ENCODE peak calls at places on chromosomes 12 and 14, in four cellular contexts. I is CD4-positive, CD25-positive, alpha-beta regulatory T cell; N is heart left ventricle; Q is PC-3. A is an unnamed sample.

GRCh38 chr12:9071976-9072375 is 43.7 kb downstream of the A2M start:
- DNase-seq in I (no peak), N (no peak), Q (no peak), A (no peak)

GRCh38 chr12:71353607-71354006 is 86.0 kb upstream of the LGR5 start:
- DNase-seq in I (no peak), N (no peak), Q (no peak), A (no peak)

GRCh38 chr14:55373784-55374725 is 37.6 kb downstream of the ATG14 start:
- DNase-seq in Q (peak; percentile 90), I (peak; percentile 27), N (no peak), A (no peak)

GRCh38 chr12:67482751-67483661 is 165.5 kb upstream of the DYRK2 start:
- DNase-seq in Q (peak; percentile 70), I (peak; percentile 77), N (peak; percentile 79), A (peak; percentile 54)

GRCh38 chr12:7096006-7096903 is 4.0 kb upstream of the C1R start:
- DNase-seq in N (no peak), I (no peak), Q (no peak), A (no peak)

GRCh38 chr14:80862983-80863382 is 78.6 kb downstream of the CEP128 start:
- DNase-seq in I (no peak), N (no peak), Q (peak; percentile 36), A (no peak)

GRCh38 chr12:58877243-58877743 is 43.0 kb downstream of the LRIG3 start:
- DNase-seq in Q (peak; percentile 99), N (no peak), I (no peak), A (peak; percentile 22)

GRCh38 chr12:73072214-73072613 is 800.0 kb downstream of the TRHDE start:
- DNase-seq in N (no peak), Q (no peak), I (no peak), A (no peak)

GRCh38 chr14:100554082-100554677 is 33.0 kb downstream of the BEGAIN start:
- DNase-seq in Q (no peak), N (peak; percentile 64), I (no peak), A (peak; percentile 74)

GRCh38 chr12:44551631-44552030 is 324.5 kb downstream of the NELL2 start:
- DNase-seq in Q (no peak), I (no peak), N (no peak), A (no peak)

GRCh38 chr14:100438678-100439592 is 115.8 kb downstream of the SLC25A47 start:
- DNase-seq in N (no peak), I (no peak), Q (peak; percentile 96), A (peak; percentile 90)

GRCh38 chr14:101175731-101176534 is 272.4 kb upstream of the RTL1 start:
- DNase-seq in I (no peak), Q (no peak), N (no peak), A (no peak)

GRCh38 chr14:49456589-49456988 is 129.6 kb downstream of the RPS29 start:
- DNase-seq in I (no peak), Q (no peak), N (no peak), A (no peak)
- H3K4me1 ChIP-seq in I (no peaks in the 10 kb centered on the region), Q (no peaks in the 10 kb centered on the region), N (no peaks in the 10 kb centered on the region), A (no peaks in the 10 kb centered on the region)

DNA sequence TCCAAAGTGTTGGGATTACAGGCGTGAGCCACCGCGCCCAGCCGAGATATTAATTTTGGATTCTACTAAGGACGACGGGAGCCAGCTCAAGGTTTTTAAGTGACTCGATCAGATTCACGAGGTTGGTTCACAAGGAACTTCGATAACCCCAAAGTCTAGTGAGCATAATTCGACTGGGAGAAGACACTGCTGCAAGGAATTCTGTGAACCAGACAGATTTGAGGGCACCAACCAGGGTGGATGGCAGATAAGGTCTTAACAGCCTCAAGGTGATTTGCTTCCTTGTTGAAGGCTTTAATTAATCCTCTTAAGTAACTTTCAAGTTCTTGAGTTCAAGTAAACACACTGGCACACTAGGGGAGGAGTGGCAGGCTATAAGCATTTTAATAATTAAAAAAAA is 1.1 kb upstream of the KLHDC2 start:
- DNase-seq in I (no peak), Q (no peak), N (no peak), A (no peak)
- H3K4me3 ChIP-seq in I (peak overlapping the region; percentile 89), Q (peak overlapping the region; percentile 94), N (peak overlapping the region; percentile 97), A (no peak overlapping the region)

GRCh38 chr12:52190860-52191729 is 719 bp downstream of the KRT80 start:
- DNase-seq in I (no peak), Q (peak; percentile 51), N (no peak), A (no peak)

GRCh38 chr12:52188658-52189057 is 3.2 kb downstream of the KRT80 start:
- DNase-seq in I (no peak), Q (no peak), N (no peak), A (no peak)

GRCh38 chr12:52187206-52187605 is 4.6 kb downstream of the KRT80 start:
- DNase-seq in Q (no peak), I (no peak), N (no peak), A (no peak)

GRCh38 chr12:52187640-52188039 is 4.2 kb downstream of the KRT80 start:
- DNase-seq in I (no peak), Q (no peak), N (no peak), A (no peak)

DNA sequence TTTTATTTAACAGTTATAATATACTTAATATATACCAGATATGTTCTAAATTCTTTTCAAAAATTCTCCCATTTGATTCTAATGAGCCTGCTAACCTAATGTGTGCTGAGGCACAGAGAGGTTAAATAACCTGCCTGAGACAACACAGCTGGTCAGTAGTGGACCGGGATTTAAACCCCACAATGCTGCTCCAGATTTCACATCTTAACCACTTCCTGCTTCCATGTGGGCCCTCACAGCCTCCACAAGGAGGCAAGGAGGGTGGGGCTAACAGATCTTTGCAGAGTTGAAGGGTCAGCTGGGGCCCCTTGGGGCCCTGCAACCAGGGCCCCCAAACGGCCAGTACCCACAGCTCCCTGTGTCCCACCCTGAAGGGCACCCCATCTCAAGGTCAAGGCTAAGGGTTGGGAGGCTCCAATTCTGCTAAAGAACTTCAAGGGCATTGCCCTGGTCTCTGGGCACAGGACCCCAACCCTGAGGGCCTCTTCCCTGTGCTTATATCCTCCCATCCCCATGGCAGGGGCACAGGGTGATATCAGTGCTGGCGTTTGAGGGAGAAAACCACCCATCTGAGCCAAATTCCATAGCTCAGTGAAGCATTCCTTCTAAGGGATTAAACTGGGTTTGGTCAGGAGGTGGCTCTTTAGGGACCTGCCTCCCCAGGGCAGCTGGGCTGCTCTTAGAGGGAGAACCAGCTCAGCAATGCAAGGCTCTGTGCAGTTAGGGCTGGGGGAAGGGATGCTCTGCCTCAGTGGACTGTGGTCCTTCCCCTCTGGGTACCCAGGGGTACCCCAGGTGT is 2.2 kb downstream of the KRT80 start:
- DNase-seq in N (no peak), Q (peak; percentile 54), I (no peak), A (no peak)
- H3K4me1 ChIP-seq in N (peaks cover 33% of the 10 kb centered on the region), Q (peaks cover 98% of the 10 kb centered on the region), I (no peaks in the 10 kb centered on the region), A (no peaks in the 10 kb centered on the region)

DNA sequence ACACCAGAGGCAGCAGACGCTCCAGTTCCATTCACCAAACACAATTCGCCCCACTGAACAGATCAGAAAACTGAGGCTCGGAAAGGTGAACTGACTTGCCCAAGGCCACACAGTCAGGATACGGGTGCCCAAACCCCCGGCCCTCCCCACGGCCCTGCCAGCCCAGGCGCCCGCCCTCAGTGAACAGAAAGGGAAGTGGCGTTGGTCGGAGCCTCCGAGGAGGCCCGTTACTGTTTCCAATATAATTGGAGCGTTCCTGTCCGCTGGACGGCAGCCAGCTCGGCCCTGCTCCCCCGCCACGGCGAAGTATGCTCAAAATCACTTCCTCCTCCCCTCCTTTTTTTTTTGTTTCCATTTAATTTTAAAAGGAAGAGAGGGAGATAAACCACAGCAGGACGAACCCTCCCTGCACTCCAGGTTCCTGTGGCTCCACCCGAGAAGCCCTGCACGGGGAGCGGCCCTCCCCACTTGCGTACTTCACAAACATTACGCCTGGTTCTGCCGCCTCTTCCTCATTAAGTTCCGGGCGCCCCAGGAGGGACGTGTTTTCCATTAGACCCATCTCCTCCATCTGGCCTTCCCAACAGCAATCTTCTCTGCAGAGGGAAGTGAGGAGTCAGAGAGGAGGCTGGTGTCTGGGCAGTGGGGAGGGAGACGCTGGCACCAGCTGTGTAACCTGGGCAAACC is 61.1 kb downstream of the NCOR2 start:
- DNase-seq in I (no peak), Q (peak; percentile 15), N (peak; percentile 88), A (peak; percentile 77)
- H3K4me3 ChIP-seq in I (no peak overlapping the region), Q (no peak overlapping the region), N (peak overlapping the region; percentile 14), A (no peak overlapping the region)

GRCh38 chr12:131896811-131897270 is 2.4 kb downstream of the ULK1 start:
- DNase-seq in I (no peak), N (no peak), Q (no peak), A (no peak)

GRCh38 chr12:131897276-131897675 is 2.9 kb downstream of the ULK1 start:
- DNase-seq in Q (no peak), I (no peak), N (no peak), A (no peak)

GRCh38 chr12:131894981-131895639 is 688 bp downstream of the ULK1 start:
- DNase-seq in I (peak; percentile 26), N (no peak), Q (no peak), A (peak; percentile 30)

GRCh38 chr12:131895640-131896079 is 1.2 kb downstream of the ULK1 start:
- DNase-seq in I (no peak), N (no peak), Q (peak; percentile 18), A (peak; percentile 37)

GRCh38 chr12:131896080-131896810 is 1.8 kb downstream of the ULK1 start:
- DNase-seq in Q (peak; percentile 92), I (peak; percentile 59), N (peak; percentile 92), A (peak; percentile 94)
- H3K4me1 ChIP-seq in Q (peaks cover 19% of the 10 kb centered on the region), I (peaks cover 18% of the 10 kb centered on the region), N (peaks cover 37% of the 10 kb centered on the region), A (peaks cover 13% of the 10 kb centered on the region)